ENCODE peak calls at places on chromosomes 3 and 15, in ten cellular contexts. F is posterior cingulate gyrus; O is ACHN; K is A673; J is naive thymus-derived CD8-positive, alpha-beta T cell; I is fibroblast of the aortic adventitia; L is psoas muscle; H is foreskin keratinocyte; Y is HS-5; S is stimulated activated CD8-positive, alpha-beta memory T cell treated with anti-CD3 and anti-CD28 coated beads, Interleukin-2, amount 100 ng/mL, for 1 hour. A is an unnamed sample.

GRCh38 chr3:96267577-96267976 is 546.8 kb upstream of the EPHA6 start:
- DNase-seq in J (no peak), S (no peak), Y (no peak), I (no peak), H (peak; percentile 51), K (no peak), L (no peak), O (peak; percentile 1), F (no peak), A (no peak)

GRCh38 chr15:90306560-90306959 is 41.1 kb downstream of the NGRN start:
- DNase-seq in Y (no peak), H (no peak), S (no peak), J (no peak), F (no peak), K (no peak), I (no peak), L (no peak), O (no peak), A (no peak)

GRCh38 chr15:41622901-41623300 is 37.3 kb upstream of the MGA start:
- DNase-seq in H (no peak), F (no peak), I (peak; percentile 73), S (no peak), Y (no peak), J (no peak), L (no peak), K (no peak), O (no peak), A (no peak)

GRCh38 chr15:57319919-57320542 is 56.3 kb upstream of the CGNL1 start:
- DNase-seq in L (no peak), S (no peak), K (no peak), F (peak; percentile 58), O (no peak), Y (no peak), I (no peak), H (no peak), J (no peak), A (no peak)

GRCh38 chr15:63727542-63727941 is 106.2 kb downstream of the HERC1 start:
- DNase-seq in I (no peak), L (no peak), S (no peak), O (no peak), H (no peak), F (no peak), Y (no peak), J (no peak), K (peak; percentile 6), A (no peak)

GRCh38 chr15:61880079-61880478 is 180.2 kb downstream of the VPS13C start:
- DNase-seq in K (peak; percentile 19), O (no peak), Y (no peak), I (no peak), S (no peak), F (no peak), H (no peak), L (no peak), J (no peak), A (no peak)

GRCh38 chr15:77717592-77717991 is 84.9 kb upstream of the LINGO1 start:
- DNase-seq in L (no peak), Y (no peak), F (no peak), J (no peak), I (no peak), O (no peak), S (no peak), H (no peak), K (no peak), A (no peak)

GRCh38 chr3:151814588-151814987 is 672 bp downstream of the AADAC start:
- DNase-seq in O (no peak), L (no peak), I (no peak), S (no peak), Y (no peak), F (no peak), K (no peak), J (no peak), H (peak; percentile 23), A (no peak)

GRCh38 chr3:112327371-112327951 is 5.5 kb upstream of the CD200 start:
- DNase-seq in Y (peak; percentile 36), S (no peak), L (no peak), K (peak; percentile 68), F (no peak), I (peak; percentile 86), J (peak; percentile 70), H (no peak), O (peak; percentile 62), A (peak; percentile 49)

GRCh38 chr15:95840004-95840403 is 490.5 kb upstream of the NR2F2 start:
- DNase-seq in I (peak; percentile 93), J (no peak), O (no peak), S (no peak), L (peak; percentile 43), K (no peak), H (no peak), Y (peak; percentile 19), F (no peak), A (no peak)

GRCh38 chr3:49661281-49661680 is 12.9 kb upstream of the APEH start:
- DNase-seq in J (no peak), S (no peak), O (peak; percentile 12), H (no peak), L (no peak), K (no peak), Y (no peak), I (no peak), F (no peak), A (no peak)

GRCh38 chr3:28668377-28668721 is 319.7 kb upstream of the AZI2 start:
- DNase-seq in K (no peak), J (no peak), F (no peak), L (no peak), S (no peak), O (no peak), Y (no peak), H (no peak), I (no peak), A (no peak)

GRCh38 chr3:41207355-41207754 is 8.1 kb downstream of the CTNNB1 start:
- DNase-seq in S (no peak), L (no peak), O (no peak), J (no peak), I (no peak), Y (no peak), H (no peak), F (no peak), K (no peak), A (no peak)